ENCODE peak calls at places on chromosomes 7 and 10, in five cellular contexts. O is prostate gland, C is BE2C, F is NB4, S is kidney epithelial cell. P is an unnamed sample.
A peak's percentile ranks its signal among the peaks of the same experiment; 100 is the strongest.

GRCh38 chr7:64887756-64888508 is 15.1 kb upstream of the ZNF273 start:
- DNase-seq in C (no peak), O (no peak), S (no peak), F (peak; percentile 86), P (peak; percentile 37)

GRCh38 chr10:21517134-21517982 is 8.1 kb downstream of the SKIDA1 start:
- DNase-seq in F (peak; percentile 69), S (no peak), C (peak; percentile 74), O (peak; percentile 62), P (no peak)

GRCh38 chr7:28996836-28997235 is 38.7 kb upstream of the TRIL start:
- DNase-seq in F (no peak), C (no peak), S (no peak), O (no peak), P (no peak)

GRCh38 chr10:110746254-110746826 is 102.2 kb downstream of the RBM20 start:
- DNase-seq in O (peak; percentile 73), F (peak; percentile 71), C (peak; percentile 67), S (no peak), P (peak; percentile 64)

GRCh38 chr7:151340794-151341356 is 737 bp upstream of the NUB1 start:
- DNase-seq in S (no peak), C (no peak), O (no peak), F (no peak), P (no peak)

GRCh38 chr7:137475966-137476365 is 132.4 kb upstream of the PTN start:
- DNase-seq in C (no peak), S (no peak), O (no peak), F (no peak), P (no peak)

GRCh38 chr10:48765039-48765438 is 80.4 kb downstream of the WDFY4 start:
- DNase-seq in O (no peak), F (no peak), C (no peak), S (no peak), P (no peak)

GRCh38 chr7:111960909-111961440 is 245.2 kb downstream of the DOCK4 start:
- DNase-seq in F (no peak), C (no peak), S (no peak), O (no peak), P (no peak)

GRCh38 chr10:129934196-129934925 is 29.7 kb downstream of the EBF3 start:
- DNase-seq in F (no peak), S (no peak), C (no peak), O (no peak), P (no peak)

GRCh38 chr10:124745678-124746077 is 1.5 kb upstream of the FAM53B start:
- DNase-seq in C (no peak), O (peak; percentile 40), F (peak; percentile 75), S (no peak), P (no peak)

GRCh38 chr10:69367469-69367868 is 49.2 kb downstream of the TACR2 start:
- DNase-seq in C (no peak), S (no peak), O (no peak), F (no peak), P (no peak)

GRCh38 chr10:98238391-98238790 is 29.6 kb downstream of the LOXL4 start:
- DNase-seq in C (no peak), F (no peak), S (no peak), O (no peak), P (no peak)

GRCh38 chr10:16995867-16996529 is 133.6 kb downstream of the CUBN start:
- DNase-seq in S (no peak), O (no peak), C (no peak), F (peak; percentile 11), P (no peak)

GRCh38 chr10:132506711-132507466 is 30.7 kb upstream of the INPP5A start:
- DNase-seq in S (no peak), C (no peak), O (no peak), F (no peak), P (no peak)

GRCh38 chr7:126570845-126571244 is 681.9 kb downstream of the GRM8 start:
- DNase-seq in C (no peak), F (no peak), S (no peak), O (no peak), P (no peak)

GRCh38 chr10:62613429-62613828 is 191.1 kb upstream of the ADO start:
- DNase-seq in C (no peak), S (no peak), O (no peak), F (peak; percentile 61), P (no peak)

GRCh38 chr10:62614389-62615157 is 189.9 kb upstream of the ADO start:
- DNase-seq in S (no peak), F (no peak), O (no peak), C (no peak), P (no peak)

DNA sequence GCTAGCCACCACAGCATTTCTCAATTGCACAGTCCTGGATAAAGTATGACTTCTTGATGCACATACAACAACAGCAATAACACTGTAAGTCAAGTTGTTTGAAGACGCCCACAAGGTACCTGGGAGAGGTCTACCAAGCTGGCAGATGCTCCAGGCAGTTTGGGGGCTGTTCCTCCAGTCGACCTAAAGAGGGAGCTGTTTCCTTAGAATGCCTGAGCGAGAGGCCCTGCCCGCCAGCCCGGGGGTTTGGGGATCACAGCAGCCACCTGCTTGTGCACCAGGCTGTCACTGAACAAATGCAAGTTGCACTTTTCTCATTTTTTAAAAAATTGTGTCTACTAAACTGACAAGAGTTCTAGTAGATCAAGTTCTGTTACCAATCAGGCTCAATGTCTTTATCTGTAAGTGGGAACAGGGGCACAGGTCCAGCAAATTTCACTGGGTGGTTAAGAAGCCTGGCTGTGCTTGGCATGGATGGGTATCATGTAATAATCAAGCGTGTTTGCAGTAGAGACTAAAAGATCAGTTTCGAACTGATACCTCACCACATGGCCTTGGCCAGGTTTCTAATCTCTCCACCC is 193.8 kb upstream of the ADO start:
- DNase-seq in S (no peak), O (no peak), C (peak; percentile 67), F (peak; percentile 86), P (peak; percentile 59)
- TF ChIP-seq CTCF in S (peak; percentile 88), O (peak; percentile 44), C (peak; percentile 85), F (peak; percentile 94), P (peak; percentile 61)

DNA sequence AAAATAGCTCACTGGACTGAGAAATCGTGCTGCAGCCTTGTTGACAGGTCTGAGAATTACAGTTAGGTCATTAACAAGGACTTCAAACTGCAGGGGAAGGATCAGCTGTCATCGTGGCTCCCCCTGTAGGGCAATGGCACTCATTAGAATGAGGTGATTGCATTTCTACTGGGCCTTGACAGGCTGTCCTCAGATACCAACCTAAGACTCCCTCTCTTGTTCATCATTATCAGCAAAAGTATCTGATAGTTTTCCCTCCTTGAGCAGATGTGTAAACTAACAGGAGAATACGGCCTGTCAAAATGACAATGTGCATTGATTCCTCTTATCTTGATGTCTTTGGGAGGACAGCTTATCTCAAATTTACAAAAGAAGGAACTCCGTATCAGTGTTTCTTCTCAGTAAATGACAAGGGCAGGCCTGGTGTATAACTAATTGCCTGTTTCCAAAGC is 648.5 kb upstream of the LRRN3 start:
- DNase-seq in C (peak; percentile 86), O (peak; percentile 17), S (peak; percentile 21), F (peak; percentile 67), P (no peak)
- TF ChIP-seq CTCF in C (peak; percentile 93), O (peak; percentile 37), S (peak; percentile 86), F (peak; percentile 77), P (no peak)

GRCh38 chr7:17186745-17187144 is 111.7 kb upstream of the AHR start:
- DNase-seq in S (no peak), C (no peak), O (no peak), F (no peak), P (no peak)
- TF ChIP-seq CTCF in S (no peak), C (no peak), O (no peak), F (no peak), P (no peak)

GRCh38 chr10:119996944-119997343 is 104.4 kb downstream of the SEC23IP start:
- DNase-seq in F (no peak), O (no peak), S (no peak), C (no peak), P (no peak)
- TF ChIP-seq CTCF in F (no peak), O (no peak), S (no peak), C (no peak), P (no peak)

GRCh38 chr7:142523821-142524460 is 225.3 kb upstream of the PRSS1 start:
- DNase-seq in F (no peak), S (no peak), C (no peak), O (no peak), P (no peak)
- TF ChIP-seq CTCF in F (no peak), S (no peak), C (no peak), O (no peak), P (no peak)

GRCh38 chr7:106891545-106892410 is 26.7 kb downstream of the PIK3CG start:
- DNase-seq in S (no peak), F (no peak), O (no peak), C (no peak), P (no peak)
- TF ChIP-seq CTCF in S (no peak), F (no peak), O (no peak), C (peak; percentile 53), P (no peak)

DNA sequence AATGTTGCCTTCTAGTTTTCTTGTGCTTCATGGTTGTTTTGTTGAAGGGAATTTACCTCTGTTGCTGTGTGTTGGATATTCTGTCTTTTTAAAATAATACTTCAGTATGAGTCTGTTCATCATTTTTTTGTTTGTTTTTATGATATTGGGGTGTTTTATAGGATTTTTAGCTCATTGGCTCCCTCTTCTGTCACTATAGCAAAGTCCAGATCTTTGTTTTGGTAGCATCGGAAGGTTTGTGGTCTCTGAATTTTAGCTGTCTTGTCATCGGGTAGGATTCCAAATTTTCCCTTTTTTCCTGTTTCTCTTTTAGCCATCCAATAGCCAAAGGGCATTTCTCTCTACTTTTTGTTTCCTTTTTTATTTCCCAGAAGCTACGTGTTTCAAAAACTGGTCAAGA is 91.4 kb downstream of the EXOC4 start:
- DNase-seq in S (no peak), F (peak; percentile 23), C (no peak), O (no peak), P (no peak)
- TF ChIP-seq CTCF in S (peak; percentile 27), F (peak; percentile 32), C (peak; percentile 77), O (no peak), P (no peak)

GRCh38 chr10:80739328-80739727 is 201.6 kb downstream of the SH2D4B start:
- DNase-seq in C (no peak), S (no peak), O (no peak), F (no peak), P (no peak)

GRCh38 chr10:80741278-80741677 is 203.6 kb downstream of the SH2D4B start:
- DNase-seq in S (no peak), F (no peak), C (no peak), O (no peak), P (no peak)

GRCh38 chr10:80737209-80737608 is 199.5 kb downstream of the SH2D4B start:
- DNase-seq in C (no peak), O (no peak), F (no peak), S (no peak), P (no peak)

DNA sequence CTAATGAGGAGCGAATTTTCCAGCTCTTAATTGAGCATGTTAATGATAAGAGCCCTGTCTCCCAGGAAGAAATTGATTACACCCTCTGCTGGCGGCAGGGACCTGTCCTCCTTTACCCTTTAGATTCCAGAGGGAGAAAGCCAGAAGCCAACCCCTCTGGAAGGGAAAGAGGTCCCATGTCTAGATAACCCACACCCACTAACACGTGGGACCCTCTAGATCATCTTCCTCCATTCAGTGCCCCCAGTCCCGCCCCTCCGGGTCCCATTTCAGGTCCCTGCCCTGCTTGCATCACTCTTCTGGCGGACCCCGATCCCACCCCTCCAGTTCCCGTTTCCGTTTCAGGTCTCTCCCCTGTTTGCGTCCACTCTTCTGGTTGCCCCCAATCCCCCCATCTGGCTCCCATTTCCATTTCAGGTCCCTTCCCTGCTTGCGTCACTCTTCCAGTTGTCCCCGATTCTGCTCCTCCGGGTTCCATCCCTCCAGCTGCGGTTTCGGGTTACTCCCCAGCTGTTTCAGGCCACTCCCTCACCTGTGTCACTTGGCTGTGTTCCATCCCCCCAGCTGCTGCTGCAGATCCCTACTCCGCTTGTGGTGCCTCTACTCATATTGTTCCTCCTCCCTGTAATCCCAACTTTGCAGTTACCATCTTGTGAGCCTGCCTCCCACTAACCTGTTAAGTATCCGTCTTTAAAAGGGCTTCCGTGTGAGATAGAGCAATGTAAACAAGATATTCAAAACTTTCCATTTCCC is 202.4 kb downstream of the SH2D4B start:
- DNase-seq in S (no peak), C (no peak), O (no peak), F (no peak), P (no peak)
- TF ChIP-seq CTCF in S (no peak), C (no peak), O (no peak), F (no peak), P (no peak)